ENCODE peak calls at places on chromosomes 13 and 19, in seven cellular contexts. R is HepG2, F is A549, H is tibial nerve, T is stomach, Q is transverse colon, J is SK-N-SH. C is an unnamed sample. For H3K4me1, the result is how much of the 10 kb centered on the place peaks cover.

GRCh38 chr13:19152403-19152802 is 29.2 kb downstream of the TUBA3C start:
- DNase-seq in T (no peak), H (no peak), Q (no peak), R (no peak), J (no peak), F (no peak), C (no peak)

GRCh38 chr19:49106648-49107135 is 7.5 kb upstream of the LIN7B start:
- DNase-seq in T (peak), F (peak), Q (peak), R (peak), J (peak), H (no peak), C (no peak)

GRCh38 chr19:35569281-35569781 is 5.9 kb upstream of the ATP4A start:
- DNase-seq in T (peak), Q (no peak), H (no peak), R (peak), J (no peak), F (no peak), C (no peak)

GRCh38 chr19:17784201-17785008 is 10.5 kb upstream of the B3GNT3 start:
- DNase-seq in R (peak), T (peak), Q (peak), H (no peak), F (peak), J (peak), C (no peak)

GRCh38 chr13:66689037-66689619 is 541.0 kb downstream of the PCDH9 start:
- DNase-seq in T (no peak), R (no peak), J (peak), H (no peak), F (no peak), Q (no peak), C (no peak)

GRCh38 chr13:21639604-21640003 is 31.3 kb upstream of the FGF9 start:
- DNase-seq in H (no peak), F (no peak), J (no peak), R (no peak), Q (no peak), T (no peak), C (no peak)

GRCh38 chr19:47152205-47152604 is 21.6 kb downstream of the SAE1 start:
- DNase-seq in J (no peak), F (no peak), R (no peak), Q (no peak), H (no peak), T (no peak), C (no peak)

GRCh38 chr19:41195675-41196497 is 2.9 kb downstream of the CYP2S1 start:
- DNase-seq in J (no peak), R (no peak), Q (no peak), F (no peak), T (no peak), H (no peak), C (no peak)

GRCh38 chr19:43779820-43780219 is 953 bp downstream of the KCNN4 start:
- DNase-seq in R (no peak), T (no peak), J (no peak), Q (no peak), H (no peak), F (peak), C (no peak)

GRCh38 chr19:3748965-3749364 is 12.5 kb downstream of the APBA3 start:
- DNase-seq in F (no peak), R (no peak), Q (no peak), T (peak), H (no peak), J (no peak), C (no peak)

GRCh38 chr13:27976362-27977177 is 7.5 kb upstream of the CDX2 start:
- DNase-seq in F (no peak), H (no peak), Q (no peak), T (peak), J (no peak), R (no peak), C (no peak)
- H3K27ac ChIP-seq in F (no peak), H (no peak), Q (peak), T (no peak), J (no peak), R (no peak), C (no peak)

DNA sequence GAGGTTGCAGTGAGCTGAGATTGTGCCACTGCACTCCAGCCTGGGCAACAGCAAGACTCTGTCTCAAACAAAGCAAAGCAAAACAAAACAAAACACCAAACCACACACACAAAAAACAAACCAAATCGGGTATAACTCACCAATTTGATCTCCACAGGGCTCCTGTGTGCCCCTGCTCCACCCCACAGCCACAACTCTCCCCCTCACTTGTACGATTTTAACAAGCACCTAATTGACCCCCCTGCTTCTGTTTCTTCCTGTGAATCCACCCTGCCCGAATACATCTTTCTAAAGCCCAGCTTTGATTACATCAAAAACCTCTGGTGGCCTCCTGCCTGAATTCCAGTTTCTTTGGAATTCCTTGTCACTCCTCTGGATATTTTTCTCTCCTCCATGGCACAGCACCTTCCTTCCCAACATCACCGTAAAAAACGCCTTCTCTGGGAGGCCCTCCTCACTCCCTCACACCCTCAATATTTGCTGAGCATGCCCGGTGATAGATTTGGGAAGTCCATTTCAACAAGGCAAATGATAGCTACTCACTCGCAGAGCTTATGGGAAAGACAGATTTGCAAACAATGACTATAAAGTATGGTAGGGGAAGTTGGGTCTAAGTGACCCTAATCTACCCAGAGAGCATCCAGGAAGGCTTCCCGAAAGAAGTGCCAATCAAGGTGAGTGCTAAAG is 11.6 kb upstream of the RANBP3 start:
- DNase-seq in H (no peak), F (no peak), J (no peak), Q (no peak), R (no peak), T (no peak), C (no peak)
- H3K4me1 ChIP-seq in H (under half), F (under half), J (under half), Q (under half), R (half or more), T (under half), C (under half)

GRCh38 chr13:32063622-32064233 is 32.2 kb downstream of the FRY start:
- DNase-seq in R (no peak), Q (no peak), H (no peak), J (no peak), T (no peak), F (no peak), C (no peak)

GRCh38 chr13:32067149-32067961 is 35.8 kb downstream of the FRY start:
- DNase-seq in T (no peak), Q (no peak), H (no peak), F (no peak), R (no peak), J (no peak), C (no peak)

GRCh38 chr13:32073180-32073864 is 41.7 kb downstream of the FRY start:
- DNase-seq in H (no peak), T (no peak), R (no peak), Q (no peak), F (no peak), J (no peak), C (no peak)

GRCh38 chr13:32068255-32068654 is 36.7 kb downstream of the FRY start:
- DNase-seq in Q (no peak), H (no peak), T (no peak), F (no peak), J (no peak), R (no peak), C (no peak)
- TF ChIP-seq EP300 in Q (no peak), H (no peak), T (no peak), F (no peak), J (no peak), R (no peak), C (no peak)

DNA sequence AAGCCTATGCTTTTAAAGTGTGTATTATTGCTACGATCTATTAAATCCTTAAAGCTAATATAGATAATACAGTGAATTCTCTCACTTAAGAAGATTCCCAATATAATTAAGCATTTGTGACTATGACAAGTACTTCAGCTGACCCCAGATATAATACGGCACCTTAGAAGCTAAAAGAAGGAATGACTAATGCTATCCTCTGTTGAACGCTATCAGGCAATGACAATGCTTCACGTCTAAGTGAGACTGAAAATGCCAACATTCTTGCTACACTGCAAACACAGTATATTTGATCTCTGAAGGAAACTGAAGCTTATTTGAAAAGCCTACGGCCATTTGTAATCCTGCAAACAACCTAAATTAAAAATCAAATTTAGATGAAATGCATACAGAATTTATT is 19.7 kb downstream of the VWA8 start:
- DNase-seq in Q (no peak), F (no peak), J (no peak), H (no peak), R (no peak), T (no peak), C (no peak)
- H3K27ac ChIP-seq in Q (no peak), F (no peak), J (no peak), H (no peak), R (no peak), T (no peak), C (no peak)

GRCh38 chr13:41050041-41050440 is 11.3 kb upstream of the WBP4 start:
- DNase-seq in J (no peak), F (no peak), R (no peak), H (no peak), Q (no peak), T (no peak), C (no peak)
- H3K4me1 ChIP-seq in J (under half), F (under half), R (half or more), H (under half), Q (under half), T (under half), C (half or more)

DNA sequence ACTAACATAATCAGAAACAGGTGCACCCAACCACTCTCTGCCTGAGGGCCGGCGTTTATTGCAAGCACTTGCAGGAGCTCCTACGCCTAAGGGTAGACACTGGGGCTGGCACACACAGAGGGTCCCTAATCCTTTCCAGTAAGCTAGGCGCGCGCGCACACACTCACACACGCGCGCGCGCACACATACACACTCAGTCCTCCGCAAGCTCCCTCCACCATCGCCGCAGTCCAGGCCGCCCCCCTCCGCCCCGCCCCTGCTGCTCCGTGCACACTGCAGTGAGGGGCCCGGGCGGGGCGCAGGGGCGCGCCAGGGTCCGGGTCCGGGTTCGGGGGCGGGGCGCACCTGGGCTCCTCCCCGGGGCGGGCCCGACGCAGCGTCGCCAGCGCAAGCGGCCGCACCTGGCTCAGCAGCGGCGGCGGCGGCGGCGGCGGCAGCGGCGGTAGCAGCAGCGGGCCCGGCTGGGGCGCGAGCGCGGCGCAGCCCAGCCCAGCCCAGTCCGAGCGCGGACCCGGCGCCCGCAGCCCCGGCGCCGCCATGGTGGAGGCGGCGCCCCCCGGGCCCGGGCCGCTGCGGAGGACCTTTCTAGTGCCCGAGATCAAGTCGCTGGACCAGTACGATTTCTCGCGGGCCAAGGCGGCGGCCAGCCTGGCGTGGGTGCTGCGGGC is at the start of gene CAMSAP3:
- DNase-seq in Q (peak), T (peak), H (no peak), J (peak), R (peak), F (peak), C (no peak)
- TF ChIP-seq EP300 in Q (no peak), T (no peak), H (no peak), J (no peak), R (no peak), F (no peak), C (no peak)

GRCh38 chr13:113485545-113485944 is 5.0 kb downstream of the DCUN1D2 start:
- DNase-seq in J (peak), F (no peak), T (no peak), R (no peak), Q (no peak), H (no peak), C (no peak)

GRCh38 chr13:113488283-113488682 is 2.2 kb downstream of the DCUN1D2 start:
- DNase-seq in R (no peak), H (no peak), J (no peak), F (no peak), T (no peak), Q (no peak), C (peak)

GRCh38 chr13:113479179-113479578 is 11.3 kb downstream of the DCUN1D2 start:
- DNase-seq in Q (no peak), J (no peak), H (no peak), F (no peak), R (no peak), T (no peak), C (no peak)

GRCh38 chr13:113486698-113487097 is 3.8 kb downstream of the DCUN1D2 start:
- DNase-seq in J (peak), R (no peak), H (no peak), F (no peak), T (no peak), Q (no peak), C (peak)

GRCh38 chr13:113483504-113484287 is 6.8 kb downstream of the DCUN1D2 start:
- DNase-seq in J (no peak), H (no peak), Q (no peak), R (no peak), F (no peak), T (no peak), C (no peak)
- H3K27ac ChIP-seq in J (no peak), H (peak), Q (peak), R (no peak), F (no peak), T (no peak), C (no peak)

GRCh38 chr19:13984875-13985741 is 21.0 kb downstream of the RFX1 start:
- DNase-seq in H (no peak), R (peak), F (no peak), Q (no peak), T (no peak), J (no peak), C (no peak)
- H3K4me1 ChIP-seq in H (under half), R (under half), F (under half), Q (under half), T (under half), J (under half), C (under half)

DNA sequence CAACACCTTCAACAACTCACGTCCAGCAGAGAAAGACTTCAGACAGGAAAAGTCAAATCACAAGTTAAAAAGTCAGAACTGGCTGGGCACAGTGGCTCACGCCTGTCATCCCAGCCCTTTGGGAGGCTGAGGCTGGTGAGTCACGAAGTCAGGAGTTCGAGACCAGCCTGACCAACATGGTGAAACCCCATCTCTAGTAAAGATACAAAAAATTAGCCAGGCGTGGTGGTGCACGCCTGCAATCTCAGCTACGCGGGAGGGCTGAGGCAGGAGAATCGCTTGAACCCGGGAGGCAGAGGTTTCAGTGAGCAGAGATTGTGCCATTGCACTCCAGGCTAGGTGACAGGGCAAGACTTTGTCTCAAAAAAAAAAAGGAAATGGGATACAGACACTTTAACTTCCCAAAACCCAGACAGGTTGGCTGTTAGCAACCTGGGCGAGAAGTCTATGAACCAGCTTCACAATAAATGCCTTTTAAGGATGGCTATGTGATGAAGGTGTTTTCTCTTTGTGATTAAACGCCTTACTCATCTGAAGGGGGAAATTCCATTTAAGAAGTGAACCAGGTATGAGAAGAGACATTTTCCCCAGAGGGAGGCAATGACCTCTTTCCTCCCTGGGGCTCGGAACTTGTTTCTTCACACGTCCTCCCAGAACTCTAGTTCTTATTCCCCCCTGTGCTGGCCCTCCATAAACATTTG is 80.4 kb downstream of the INSR start:
- DNase-seq in F (no peak), H (no peak), R (no peak), Q (no peak), J (no peak), T (no peak), C (no peak)
- TF ChIP-seq EP300 in F (no peak), H (no peak), R (no peak), Q (no peak), J (no peak), T (no peak), C (no peak)

GRCh38 chr13:73505487-73505886 is 446.7 kb downstream of the KLF5 start:
- DNase-seq in R (no peak), J (no peak), H (no peak), T (no peak), F (no peak), Q (no peak), C (no peak)

GRCh38 chr13:73496711-73497110 is 437.9 kb downstream of the KLF5 start:
- DNase-seq in Q (no peak), H (no peak), R (no peak), T (no peak), J (no peak), F (no peak), C (no peak)

GRCh38 chr13:73497430-73497829 is 438.6 kb downstream of the KLF5 start:
- DNase-seq in R (no peak), Q (no peak), J (no peak), H (no peak), F (no peak), T (no peak), C (no peak)

GRCh38 chr13:73499685-73500084 is 440.9 kb downstream of the KLF5 start:
- DNase-seq in R (no peak), Q (no peak), J (no peak), T (no peak), H (no peak), F (no peak), C (no peak)
- H3K27ac ChIP-seq in R (no peak), Q (no peak), J (no peak), T (no peak), H (no peak), F (no peak), C (no peak)

C was measured in esophagus muscularis mucosa.